ENCODE peak calls at places on chromosomes 2 and 18, in seven cellular contexts. C is A549, D is PC-3, F is fibroblast of lung, W is tibial nerve, H is left lung, Z is spleen. I is an unnamed sample.

GRCh38 chr18:3596324-3597158 is 146.6 kb downstream of the TGIF1 start:
- DNase-seq in D (peak; percentile 44), H (no peak), Z (peak; percentile 90), W (peak; percentile 39), C (no peak), F (peak; percentile 47), I (peak; percentile 53)

GRCh38 chr2:41881249-41881648 is 166.6 kb upstream of the PKDCC start:
- DNase-seq in F (no peak), Z (no peak), D (no peak), H (no peak), C (no peak), W (no peak), I (no peak)

GRCh38 chr2:152623775-152624174 is 93.5 kb downstream of the PRPF40A start:
- DNase-seq in W (no peak), Z (no peak), C (no peak), D (no peak), H (no peak), F (no peak), I (no peak)

GRCh38 chr18:62876828-62877227 is 161.5 kb downstream of the PHLPP1 start:
- DNase-seq in W (no peak), C (no peak), D (no peak), F (peak; percentile 50), Z (no peak), H (no peak), I (no peak)

GRCh38 chr2:109205447-109205846 is 76.4 kb downstream of the SH3RF3 start:
- DNase-seq in Z (no peak), F (no peak), C (no peak), W (no peak), H (no peak), D (no peak), I (no peak)

GRCh38 chr2:12778369-12778768 is 61.6 kb downstream of the TRIB2 start:
- DNase-seq in Z (no peak), C (no peak), D (no peak), H (no peak), W (no peak), F (no peak), I (no peak)

GRCh38 chr2:54569745-54570296 is 113.7 kb downstream of the SPTBN1 start:
- DNase-seq in C (no peak), Z (no peak), W (no peak), H (no peak), F (no peak), D (peak; percentile 48), I (peak; percentile 63)

GRCh38 chr2:46798041-46798440 is 117.6 kb downstream of the MCFD2 start:
- DNase-seq in Z (no peak), H (no peak), D (no peak), W (no peak), F (no peak), C (no peak), I (no peak)

GRCh38 chr2:218405365-218406208 is 5.9 kb downstream of the CTDSP1 start:
- DNase-seq in C (no peak), W (no peak), Z (peak; percentile 88), F (no peak), D (no peak), H (no peak), I (peak; percentile 57)

GRCh38 chr18:33470229-33470628 is 29.7 kb upstream of the CCDC178 start:
- DNase-seq in C (no peak), H (no peak), W (no peak), Z (no peak), F (peak; percentile 88), D (peak; percentile 57), I (no peak)

GRCh38 chr2:239289545-239289944 is 111.3 kb downstream of the HDAC4 start:
- DNase-seq in W (peak; percentile 5), F (no peak), C (no peak), D (no peak), Z (peak; percentile 74), H (no peak), I (peak; percentile 66)

GRCh38 chr18:4024702-4025101 is 430.4 kb downstream of the DLGAP1 start:
- DNase-seq in W (no peak), Z (no peak), D (no peak), C (no peak), H (no peak), F (no peak), I (no peak)

GRCh38 chr18:55910328-55910727 is 322.3 kb upstream of the TCF4 start:
- DNase-seq in D (peak; percentile 52), W (no peak), H (no peak), Z (no peak), C (no peak), F (no peak), I (no peak)

GRCh38 chr2:214019229-214019972 is 391.5 kb upstream of the VWC2L start:
- DNase-seq in W (no peak), H (no peak), C (peak; percentile 38), Z (no peak), D (peak; percentile 95), F (peak; percentile 97), I (no peak)

GRCh38 chr2:25204190-25204838 is 35.9 kb upstream of the POMC start:
- DNase-seq in W (no peak), C (no peak), Z (peak; percentile 86), D (no peak), H (no peak), F (no peak), I (no peak)

DNA sequence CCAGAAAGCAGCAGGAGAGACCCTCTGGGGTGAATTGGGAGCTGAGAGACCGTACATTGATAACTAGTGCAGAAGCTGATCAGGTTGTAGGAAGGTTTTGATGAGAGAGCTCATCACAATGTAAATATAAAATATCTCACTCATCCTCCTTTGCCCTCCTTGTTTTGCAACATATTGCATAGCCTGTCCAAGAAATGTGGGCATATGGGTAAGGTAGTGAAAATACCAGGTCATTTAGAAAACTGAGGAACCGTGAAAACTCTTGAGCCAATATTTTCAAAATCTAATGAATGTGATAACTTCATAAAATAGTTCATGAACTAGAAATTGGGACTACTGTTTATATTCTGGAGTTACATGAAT is 31.4 kb downstream of the C18orf54 start:
- DNase-seq in D (peak; percentile 51), Z (no peak), H (no peak), C (no peak), F (no peak), W (no peak), I (no peak)
- H3K27ac ChIP-seq in D (peak overlapping the region; percentile 89), Z (no peak overlapping the region), H (no peak overlapping the region), C (no peak overlapping the region), F (no peak overlapping the region), W (no peak overlapping the region), I (no peak overlapping the region)

GRCh38 chr2:75547345-75548035 is 13.2 kb downstream of the EVA1A start:
- DNase-seq in D (no peak), C (no peak), F (peak; percentile 95), W (no peak), Z (no peak), H (no peak), I (no peak)
- TF ChIP-seq CTCF in D (no peak), C (no peak), F (no peak), W (no peak), Z (no peak), H (no peak), I (no peak)

GRCh38 chr2:104863585-104864279 is 9.8 kb downstream of the POU3F3 start:
- DNase-seq in Z (no peak), W (no peak), F (peak; percentile 45), H (peak; percentile 58), C (no peak), D (no peak), I (no peak)
- H3K4me3 ChIP-seq in Z (no peak overlapping the region), W (no peak overlapping the region), F (no peak overlapping the region), H (no peak overlapping the region), C (no peak overlapping the region), D (no peak overlapping the region), I (no peak overlapping the region)

DNA sequence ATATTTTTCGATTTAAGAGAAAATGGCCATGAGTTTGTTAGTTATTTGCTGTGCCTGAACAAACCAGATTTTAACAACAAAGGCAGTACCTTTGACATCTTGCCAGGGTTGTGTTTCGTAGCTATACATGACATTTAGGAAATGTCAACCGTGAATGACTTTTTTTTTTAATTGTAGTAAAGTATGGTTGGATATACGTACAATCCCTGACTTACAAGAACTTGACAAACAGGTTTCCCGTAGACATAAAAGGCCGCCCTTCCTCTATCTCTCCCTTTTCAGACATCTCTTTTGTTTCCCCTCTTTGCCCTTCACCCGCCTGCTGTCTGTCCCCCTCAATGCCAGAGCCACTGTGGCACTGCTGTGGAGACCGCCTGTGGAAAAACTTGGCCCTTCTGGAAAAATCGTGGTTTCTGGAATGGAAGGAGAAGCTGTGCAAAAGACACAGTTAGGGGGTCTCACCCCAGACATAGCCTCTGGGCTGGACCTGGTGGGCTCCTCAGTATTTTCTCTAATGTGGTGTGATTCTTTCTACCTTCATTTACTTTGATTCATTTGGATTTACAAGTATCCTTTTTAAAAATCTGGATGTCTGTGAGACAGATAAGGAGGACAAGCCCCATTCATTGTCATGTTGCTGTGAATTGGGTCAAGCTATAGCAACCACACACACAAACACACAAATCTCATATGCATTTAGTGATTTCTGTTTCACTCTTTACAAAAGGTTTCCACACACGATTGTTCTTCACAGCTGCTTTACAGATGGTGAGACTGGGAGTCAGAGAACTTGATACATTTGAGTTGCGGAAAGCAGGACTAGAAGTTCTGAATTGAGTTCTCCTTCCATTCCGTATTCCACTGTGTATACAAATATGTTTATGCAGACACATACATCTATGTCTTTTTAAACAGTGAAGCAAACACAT is 48.6 kb downstream of the SPATS2L start:
- DNase-seq in H (no peak), Z (no peak), F (no peak), W (no peak), D (no peak), C (no peak), I (no peak)
- H3K27ac ChIP-seq in H (no peak overlapping the region), Z (no peak overlapping the region), F (no peak overlapping the region), W (no peak overlapping the region), D (no peak overlapping the region), C (no peak overlapping the region), I (no peak overlapping the region)